ENCODE peak calls at places on chromosome 19, in five cellular contexts. U is activated CD8-positive, alpha-beta memory T cell treated with anti-CD3 and anti-CD28 coated beads for 48 hours; I is renal cortical epithelial cell; T is HFF-Myc; A is K562. X is an unnamed sample.
A peak's percentile ranks its signal among the peaks of the same experiment; 100 is the strongest.

GRCh38 chr19:46902402-46902766 is 41.6 kb downstream of the ARHGAP35 start:
- DNase-seq in U (no peak), I (peak; percentile 73), T (no peak), A (no peak), X (no peak)

GRCh38 chr19:58566989-58567388 is 6.1 kb downstream of the MZF1 start:
- DNase-seq in T (no peak), A (no peak), U (no peak), I (no peak), X (no peak)

GRCh38 chr19:48656840-48657474 is 11.0 kb upstream of the CA11 start:
- DNase-seq in U (no peak), I (peak; percentile 93), A (no peak), T (peak; percentile 84), X (no peak)

GRCh38 chr19:1251503-1252220 is 3.3 kb downstream of the MIDN start:
- DNase-seq in A (no peak), T (no peak), I (no peak), U (no peak), X (no peak)

GRCh38 chr19:55304279-55304978 is 20.6 kb downstream of the BRSK1 start:
- DNase-seq in I (no peak), A (peak; percentile 71), U (no peak), T (no peak), X (no peak)

GRCh38 chr19:35513975-35514809 is 743 bp upstream of the DMKN start:
- DNase-seq in T (no peak), A (peak; percentile 34), U (no peak), I (no peak), X (no peak)

GRCh38 chr19:53037101-53038097 is 7.1 kb upstream of the ERVV-2 start:
- DNase-seq in I (peak; percentile 6), U (no peak), A (peak; percentile 39), T (no peak), X (peak; percentile 18)

GRCh38 chr19:41933131-41933458 is 4.8 kb upstream of the ERFL start:
- DNase-seq in A (no peak), I (no peak), U (no peak), T (no peak), X (no peak)

GRCh38 chr19:2516727-2517126 is 40.8 kb downstream of the GADD45B start:
- DNase-seq in U (no peak), T (no peak), I (no peak), A (no peak), X (no peak)

GRCh38 chr19:32224371-32225244 is 120.8 kb upstream of the ZNF507 start:
- DNase-seq in T (no peak), I (peak; percentile 4), U (no peak), A (peak; percentile 88), X (peak; percentile 7)

GRCh38 chr19:2188708-2189385 is 25.1 kb downstream of the DOT1L start:
- DNase-seq in A (no peak), T (no peak), I (no peak), U (no peak), X (no peak)

GRCh38 chr19:46495789-46496099 is at the start of gene PNMA8B:
- DNase-seq in U (no peak), I (no peak), T (no peak), A (peak; percentile 84), X (no peak)

GRCh38 chr19:37931941-37932655 is 25.1 kb downstream of the SIPA1L3 start:
- DNase-seq in T (no peak), I (peak; percentile 97), U (no peak), A (no peak), X (no peak)

GRCh38 chr19:16571283-16571682 is 932 bp downstream of the SLC35E1 start:
- DNase-seq in A (no peak), I (no peak), U (no peak), T (no peak), X (no peak)